ENCODE peak calls at places on chromosomes 12 and 14, in six cellular contexts. One of them, this sample, is unnamed.

GRCh38 chr14:105765893-105766614 is 239.7 kb downstream of the TMEM121 start:
- DNase-seq in activated naive CD8-positive, alpha-beta T cell treated with anti-CD3 and anti-CD28 coated beads, Interleukin-2, amount 10 ng/mL, durations not matched to agents 7 days and 5 days: no peak
- DNase-seq in renal cortical epithelial cell: no peak
- DNase-seq in activated CD4-positive, alpha-beta T cell treated with anti-CD3 and anti-CD28 coated beads, Interleukin-2, amount 10 ng/mL, durations not matched to agents 7 days and 5 days: no peak
- DNase-seq in naive thymus-derived CD8-positive, alpha-beta T cell: no peak
- DNase-seq in cardiac fibroblast: no peak
- DNase-seq in this sample: no peak

GRCh38 chr12:65585648-65586420 is 238.4 kb upstream of the HMGA2 start:
- DNase-seq in activated naive CD8-positive, alpha-beta T cell treated with anti-CD3 and anti-CD28 coated beads, Interleukin-2, amount 10 ng/mL, durations not matched to agents 7 days and 5 days: no peak
- DNase-seq in renal cortical epithelial cell: no peak
- DNase-seq in activated CD4-positive, alpha-beta T cell treated with anti-CD3 and anti-CD28 coated beads, Interleukin-2, amount 10 ng/mL, durations not matched to agents 7 days and 5 days: no peak
- DNase-seq in naive thymus-derived CD8-positive, alpha-beta T cell: no peak
- DNase-seq in cardiac fibroblast: no peak
- DNase-seq in this sample: no peak

GRCh38 chr12:62466018-62466595 is 519 bp upstream of the MON2 start:
- DNase-seq in activated naive CD8-positive, alpha-beta T cell treated with anti-CD3 and anti-CD28 coated beads, Interleukin-2, amount 10 ng/mL, durations not matched to agents 7 days and 5 days: no peak
- DNase-seq in renal cortical epithelial cell: no peak
- DNase-seq in activated CD4-positive, alpha-beta T cell treated with anti-CD3 and anti-CD28 coated beads, Interleukin-2, amount 10 ng/mL, durations not matched to agents 7 days and 5 days: peak
- DNase-seq in naive thymus-derived CD8-positive, alpha-beta T cell: peak
- DNase-seq in cardiac fibroblast: peak
- DNase-seq in this sample: no peak

GRCh38 chr12:52090291-52090690 is 10.8 kb downstream of the SMIM41 start:
- DNase-seq in activated naive CD8-positive, alpha-beta T cell treated with anti-CD3 and anti-CD28 coated beads, Interleukin-2, amount 10 ng/mL, durations not matched to agents 7 days and 5 days: no peak
- DNase-seq in renal cortical epithelial cell: no peak
- DNase-seq in activated CD4-positive, alpha-beta T cell treated with anti-CD3 and anti-CD28 coated beads, Interleukin-2, amount 10 ng/mL, durations not matched to agents 7 days and 5 days: no peak
- DNase-seq in naive thymus-derived CD8-positive, alpha-beta T cell: no peak
- DNase-seq in cardiac fibroblast: no peak
- DNase-seq in this sample: peak

GRCh38 chr12:3247596-3248270 is 170.6 kb downstream of the TSPAN9 start:
- DNase-seq in activated naive CD8-positive, alpha-beta T cell treated with anti-CD3 and anti-CD28 coated beads, Interleukin-2, amount 10 ng/mL, durations not matched to agents 7 days and 5 days: no peak
- DNase-seq in renal cortical epithelial cell: no peak
- DNase-seq in activated CD4-positive, alpha-beta T cell treated with anti-CD3 and anti-CD28 coated beads, Interleukin-2, amount 10 ng/mL, durations not matched to agents 7 days and 5 days: no peak
- DNase-seq in naive thymus-derived CD8-positive, alpha-beta T cell: no peak
- DNase-seq in cardiac fibroblast: no peak
- DNase-seq in this sample: peak

GRCh38 chr12:54662028-54662427 is 13.9 kb upstream of the DCD start:
- DNase-seq in activated naive CD8-positive, alpha-beta T cell treated with anti-CD3 and anti-CD28 coated beads, Interleukin-2, amount 10 ng/mL, durations not matched to agents 7 days and 5 days: no peak
- DNase-seq in renal cortical epithelial cell: no peak
- DNase-seq in activated CD4-positive, alpha-beta T cell treated with anti-CD3 and anti-CD28 coated beads, Interleukin-2, amount 10 ng/mL, durations not matched to agents 7 days and 5 days: no peak
- DNase-seq in naive thymus-derived CD8-positive, alpha-beta T cell: no peak
- DNase-seq in cardiac fibroblast: no peak
- DNase-seq in this sample: no peak

GRCh38 chr12:112842441-112842840 is 50.9 kb downstream of the RPH3A start:
- DNase-seq in activated naive CD8-positive, alpha-beta T cell treated with anti-CD3 and anti-CD28 coated beads, Interleukin-2, amount 10 ng/mL, durations not matched to agents 7 days and 5 days: no peak
- DNase-seq in renal cortical epithelial cell: peak
- DNase-seq in activated CD4-positive, alpha-beta T cell treated with anti-CD3 and anti-CD28 coated beads, Interleukin-2, amount 10 ng/mL, durations not matched to agents 7 days and 5 days: no peak
- DNase-seq in naive thymus-derived CD8-positive, alpha-beta T cell: no peak
- DNase-seq in cardiac fibroblast: no peak
- DNase-seq in this sample: no peak

GRCh38 chr12:121388421-121388981 is 11.4 kb upstream of the RNF34 start:
- DNase-seq in activated naive CD8-positive, alpha-beta T cell treated with anti-CD3 and anti-CD28 coated beads, Interleukin-2, amount 10 ng/mL, durations not matched to agents 7 days and 5 days: no peak
- DNase-seq in renal cortical epithelial cell: peak
- DNase-seq in activated CD4-positive, alpha-beta T cell treated with anti-CD3 and anti-CD28 coated beads, Interleukin-2, amount 10 ng/mL, durations not matched to agents 7 days and 5 days: no peak
- DNase-seq in naive thymus-derived CD8-positive, alpha-beta T cell: no peak
- DNase-seq in cardiac fibroblast: peak
- DNase-seq in this sample: no peak

GRCh38 chr14:95248422-95248821 is 71.3 kb downstream of the CLMN start:
- DNase-seq in activated naive CD8-positive, alpha-beta T cell treated with anti-CD3 and anti-CD28 coated beads, Interleukin-2, amount 10 ng/mL, durations not matched to agents 7 days and 5 days: no peak
- DNase-seq in renal cortical epithelial cell: peak
- DNase-seq in activated CD4-positive, alpha-beta T cell treated with anti-CD3 and anti-CD28 coated beads, Interleukin-2, amount 10 ng/mL, durations not matched to agents 7 days and 5 days: no peak
- DNase-seq in naive thymus-derived CD8-positive, alpha-beta T cell: no peak
- DNase-seq in cardiac fibroblast: no peak
- DNase-seq in this sample: no peak

GRCh38 chr14:87049886-87050820 is 942.8 kb downstream of the GALC start:
- DNase-seq in activated naive CD8-positive, alpha-beta T cell treated with anti-CD3 and anti-CD28 coated beads, Interleukin-2, amount 10 ng/mL, durations not matched to agents 7 days and 5 days: no peak
- DNase-seq in renal cortical epithelial cell: peak
- DNase-seq in activated CD4-positive, alpha-beta T cell treated with anti-CD3 and anti-CD28 coated beads, Interleukin-2, amount 10 ng/mL, durations not matched to agents 7 days and 5 days: peak
- DNase-seq in naive thymus-derived CD8-positive, alpha-beta T cell: no peak
- DNase-seq in cardiac fibroblast: peak
- DNase-seq in this sample: no peak

GRCh38 chr12:8949525-8950286 is at the start of gene M6PR:
- DNase-seq in activated naive CD8-positive, alpha-beta T cell treated with anti-CD3 and anti-CD28 coated beads, Interleukin-2, amount 10 ng/mL, durations not matched to agents 7 days and 5 days: peak
- DNase-seq in renal cortical epithelial cell: peak
- DNase-seq in activated CD4-positive, alpha-beta T cell treated with anti-CD3 and anti-CD28 coated beads, Interleukin-2, amount 10 ng/mL, durations not matched to agents 7 days and 5 days: peak
- DNase-seq in naive thymus-derived CD8-positive, alpha-beta T cell: peak
- DNase-seq in cardiac fibroblast: peak
- DNase-seq in this sample: peak

GRCh38 chr12:25979563-25979962 is 21.1 kb downstream of the RASSF8 start:
- DNase-seq in activated naive CD8-positive, alpha-beta T cell treated with anti-CD3 and anti-CD28 coated beads, Interleukin-2, amount 10 ng/mL, durations not matched to agents 7 days and 5 days: no peak
- DNase-seq in renal cortical epithelial cell: peak
- DNase-seq in activated CD4-positive, alpha-beta T cell treated with anti-CD3 and anti-CD28 coated beads, Interleukin-2, amount 10 ng/mL, durations not matched to agents 7 days and 5 days: no peak
- DNase-seq in naive thymus-derived CD8-positive, alpha-beta T cell: no peak
- DNase-seq in cardiac fibroblast: no peak
- DNase-seq in this sample: no peak

GRCh38 chr14:20866963-20867362 is 24.2 kb upstream of the RNASE3 start:
- DNase-seq in activated naive CD8-positive, alpha-beta T cell treated with anti-CD3 and anti-CD28 coated beads, Interleukin-2, amount 10 ng/mL, durations not matched to agents 7 days and 5 days: no peak
- DNase-seq in renal cortical epithelial cell: no peak
- DNase-seq in activated CD4-positive, alpha-beta T cell treated with anti-CD3 and anti-CD28 coated beads, Interleukin-2, amount 10 ng/mL, durations not matched to agents 7 days and 5 days: no peak
- DNase-seq in naive thymus-derived CD8-positive, alpha-beta T cell: no peak
- DNase-seq in cardiac fibroblast: peak
- DNase-seq in this sample: no peak

GRCh38 chr14:49303952-49304516 is 282.1 kb downstream of the RPS29 start:
- DNase-seq in activated naive CD8-positive, alpha-beta T cell treated with anti-CD3 and anti-CD28 coated beads, Interleukin-2, amount 10 ng/mL, durations not matched to agents 7 days and 5 days: no peak
- DNase-seq in renal cortical epithelial cell: peak
- DNase-seq in activated CD4-positive, alpha-beta T cell treated with anti-CD3 and anti-CD28 coated beads, Interleukin-2, amount 10 ng/mL, durations not matched to agents 7 days and 5 days: peak
- DNase-seq in naive thymus-derived CD8-positive, alpha-beta T cell: no peak
- DNase-seq in cardiac fibroblast: peak
- DNase-seq in this sample: no peak

This sample was measured in DMS79.